ENCODE peak calls at places on chromosomes 6 and 20, in nine cellular contexts. T, C, S, R, V, Q, K, H and I are unnamed samples.

GRCh38 chr6:149078383-149078782 is 239.1 kb upstream of the TAB2 start:
- DNase-seq in T (no peak), C (no peak), S (no peak), R (no peak), V (no peak), Q (no peak), K (no peak), H (no peak), I (no peak)

GRCh38 chr6:75896526-75896925 is 147.5 kb downstream of the MYO6 start:
- DNase-seq in T (no peak), C (no peak), S (no peak), R (no peak), V (no peak), Q (no peak), K (no peak), H (no peak), I (no peak)

GRCh38 chr20:20699917-20700316 is 12.5 kb downstream of the RALGAPA2 start:
- DNase-seq in T (no peak), C (no peak), S (no peak), R (no peak), V (no peak), Q (no peak), K (no peak), H (no peak), I (no peak)

GRCh38 chr6:117555262-117555849 is 47.0 kb downstream of the GOPC start:
- DNase-seq in T (no peak), C (no peak), S (no peak), R (no peak), V (no peak), Q (no peak), K (no peak), H (no peak), I (no peak)

GRCh38 chr20:63740501-63741353 is 1.2 kb downstream of the SLC2A4RG start:
- DNase-seq in T (peak; percentile 76), C (peak; percentile 88), S (peak; percentile 98), R (peak; percentile 91), V (peak; percentile 86), Q (peak; percentile 50), K (peak; percentile 74), H (peak; percentile 48), I (peak; percentile 89)

GRCh38 chr6:72669324-72669723 is 47.5 kb downstream of the KCNQ5 start:
- DNase-seq in T (no peak), C (no peak), S (no peak), R (no peak), V (no peak), Q (no peak), K (no peak), H (no peak), I (no peak)

GRCh38 chr20:29873946-29874345 is 1383.5 kb upstream of the DEFB115 start:
- DNase-seq in T (peak; percentile 56), C (peak; percentile 54), S (no peak), R (peak; percentile 14), V (peak; percentile 31), Q (peak; percentile 67), K (no peak), H (no peak), I (no peak)

GRCh38 chr6:152378154-152378553 is 259.0 kb downstream of the SYNE1 start:
- DNase-seq in T (no peak), C (no peak), S (no peak), R (no peak), V (no peak), Q (no peak), K (no peak), H (no peak), I (no peak)

GRCh38 chr6:42239736-42240375 is 22.2 kb upstream of the MRPS10 start:
- DNase-seq in T (no peak), C (no peak), S (no peak), R (no peak), V (no peak), Q (no peak), K (no peak), H (no peak), I (no peak)

GRCh38 chr20:57439432-57439831 is 48.2 kb downstream of the RBM38 start:
- DNase-seq in T (peak; percentile 55), C (no peak), S (peak; percentile 47), R (peak; percentile 72), V (no peak), Q (no peak), K (no peak), H (no peak), I (no peak)

GRCh38 chr6:17490724-17491123 is 97.3 kb downstream of the CAP2 start:
- DNase-seq in T (no peak), C (no peak), S (no peak), R (no peak), V (no peak), Q (no peak), K (no peak), H (no peak), I (no peak)

DNA sequence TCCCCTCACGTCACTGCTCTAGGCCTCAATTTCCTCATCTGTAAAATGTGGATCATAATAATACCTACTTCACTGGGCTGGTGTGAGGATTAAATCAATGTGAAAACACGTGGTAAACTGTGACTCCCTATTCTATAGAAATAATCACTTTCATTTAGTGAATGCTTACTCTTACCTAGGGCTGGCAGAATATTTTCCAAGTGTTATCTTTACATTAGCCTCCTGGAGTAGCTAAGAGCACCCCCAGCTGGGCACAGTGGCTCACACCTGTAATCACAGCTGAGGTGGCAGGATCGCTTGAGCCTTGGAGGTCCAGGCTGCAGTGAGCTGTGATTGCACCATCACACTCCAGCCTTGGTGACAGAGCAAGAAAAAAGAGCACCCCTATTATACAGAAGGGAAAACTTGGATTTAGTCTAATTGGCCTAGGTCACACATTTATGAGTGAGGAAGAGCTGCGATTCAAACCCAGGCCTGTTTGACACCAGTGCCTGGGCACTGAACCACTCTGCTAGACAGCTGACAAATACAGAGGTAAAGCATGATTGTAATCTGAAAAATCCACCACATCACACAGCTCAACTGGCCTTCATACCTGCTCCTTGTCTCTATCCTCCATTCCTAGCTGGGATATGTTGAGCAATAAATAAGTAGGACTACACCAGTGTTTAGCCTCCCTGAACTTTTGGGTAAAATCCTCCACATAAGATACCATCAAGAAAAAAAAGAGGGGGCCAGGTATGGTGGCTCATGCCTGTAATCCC is 1.4 kb upstream of the SNTA1 start:
- DNase-seq in T (no peak), C (no peak), S (no peak), R (peak; percentile 32), V (no peak), Q (peak; percentile 37), K (no peak), H (no peak), I (no peak)
- TF ChIP-seq CTCF in T (peak; percentile 42), C (no peak), S (no peak), R (peak; percentile 31), V (peak; percentile 29), Q (peak; percentile 10), K (no peak), H (peak; percentile 65), I (no peak)

DNA sequence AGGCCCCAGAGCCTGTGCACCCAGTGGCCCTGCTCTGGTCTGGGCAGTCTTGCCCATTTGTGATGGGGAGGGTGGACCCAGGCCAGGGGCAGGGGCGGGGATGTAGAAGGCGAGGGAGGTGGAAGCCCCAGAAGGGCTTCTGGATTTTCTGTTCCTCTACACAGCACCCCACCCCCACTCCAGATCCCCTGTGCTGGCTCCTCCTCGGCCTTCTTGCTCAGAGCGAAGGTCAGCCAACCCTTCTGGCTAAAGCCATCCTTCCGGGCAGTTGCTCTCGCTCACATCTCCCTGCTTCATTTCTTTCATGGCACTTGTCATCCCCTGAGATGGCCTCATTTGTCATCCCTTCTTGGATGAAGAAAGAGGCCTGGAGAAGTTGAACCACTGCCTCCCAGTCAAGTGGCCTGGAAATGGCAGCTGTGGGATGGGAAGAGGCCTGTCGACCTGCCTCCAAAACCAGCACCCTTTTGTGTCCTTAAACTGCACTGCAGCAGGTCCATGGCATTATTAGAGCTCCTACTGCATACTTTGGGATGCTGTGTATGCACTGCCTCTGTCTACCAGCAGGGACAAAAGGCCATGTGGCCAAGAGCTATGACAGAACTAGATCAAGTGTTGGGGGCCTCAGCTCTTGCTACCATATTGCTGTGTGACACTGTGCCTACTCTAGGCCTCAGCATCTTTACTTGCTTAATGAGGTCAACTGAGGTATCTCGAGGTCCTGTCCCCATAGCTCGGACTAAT is 19.9 kb downstream of the PEDS1 start:
- DNase-seq in T (no peak), C (no peak), S (no peak), R (peak; percentile 75), V (no peak), Q (no peak), K (no peak), H (no peak), I (no peak)
- TF ChIP-seq CTCF in T (no peak), C (peak; percentile 28), S (no peak), R (no peak), V (no peak), Q (no peak), K (no peak), H (peak; percentile 45), I (no peak)

DNA sequence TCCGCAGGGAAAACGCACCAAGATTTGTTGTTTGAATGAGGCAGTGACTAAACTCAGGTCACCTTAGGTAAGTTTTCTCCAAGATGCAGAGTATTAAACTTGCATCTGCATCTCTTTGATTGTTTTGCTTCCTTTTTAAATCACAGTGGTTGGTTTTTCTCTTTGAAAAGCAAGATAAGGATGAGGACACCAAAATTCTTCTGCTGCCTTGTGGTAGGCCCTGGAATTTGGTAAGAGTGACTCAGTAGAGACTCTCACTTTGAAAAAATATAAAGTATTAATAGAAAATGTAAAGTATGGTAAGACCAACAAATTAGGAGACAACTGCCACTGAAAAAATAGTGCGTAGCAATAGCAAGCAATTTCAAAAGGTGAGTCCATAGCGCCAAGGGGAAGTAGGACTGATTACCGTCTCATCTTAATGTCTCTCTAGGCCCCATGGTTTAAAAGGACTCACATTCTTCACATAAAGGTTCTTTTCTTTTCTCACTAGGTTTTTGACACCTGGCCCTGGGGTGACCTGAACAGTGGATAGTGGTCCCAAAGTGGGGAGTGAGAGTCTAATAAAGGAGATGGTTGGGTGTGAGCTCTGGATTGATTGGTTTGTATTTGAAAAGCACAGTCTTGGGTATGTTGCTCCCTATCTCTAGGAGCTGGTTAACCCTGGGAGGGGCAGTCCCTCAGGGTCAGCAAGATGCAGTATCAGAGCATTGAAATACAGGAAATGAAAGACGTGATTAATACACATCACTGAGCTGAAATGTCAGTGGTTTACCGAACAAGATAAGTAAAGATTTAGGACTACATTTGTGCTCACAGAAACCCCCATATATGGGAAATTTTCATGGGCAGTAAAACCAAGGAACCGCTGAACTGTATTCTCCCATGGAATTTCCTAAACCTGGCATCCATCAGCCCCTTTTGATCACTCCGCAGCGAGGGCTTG is 221.2 kb downstream of the SLC24A3 start:
- DNase-seq in T (no peak), C (no peak), S (no peak), R (no peak), V (peak; percentile 36), Q (no peak), K (no peak), H (no peak), I (no peak)
- TF ChIP-seq CTCF in T (no peak), C (no peak), S (no peak), R (no peak), V (no peak), Q (no peak), K (no peak), H (no peak), I (no peak)

DNA sequence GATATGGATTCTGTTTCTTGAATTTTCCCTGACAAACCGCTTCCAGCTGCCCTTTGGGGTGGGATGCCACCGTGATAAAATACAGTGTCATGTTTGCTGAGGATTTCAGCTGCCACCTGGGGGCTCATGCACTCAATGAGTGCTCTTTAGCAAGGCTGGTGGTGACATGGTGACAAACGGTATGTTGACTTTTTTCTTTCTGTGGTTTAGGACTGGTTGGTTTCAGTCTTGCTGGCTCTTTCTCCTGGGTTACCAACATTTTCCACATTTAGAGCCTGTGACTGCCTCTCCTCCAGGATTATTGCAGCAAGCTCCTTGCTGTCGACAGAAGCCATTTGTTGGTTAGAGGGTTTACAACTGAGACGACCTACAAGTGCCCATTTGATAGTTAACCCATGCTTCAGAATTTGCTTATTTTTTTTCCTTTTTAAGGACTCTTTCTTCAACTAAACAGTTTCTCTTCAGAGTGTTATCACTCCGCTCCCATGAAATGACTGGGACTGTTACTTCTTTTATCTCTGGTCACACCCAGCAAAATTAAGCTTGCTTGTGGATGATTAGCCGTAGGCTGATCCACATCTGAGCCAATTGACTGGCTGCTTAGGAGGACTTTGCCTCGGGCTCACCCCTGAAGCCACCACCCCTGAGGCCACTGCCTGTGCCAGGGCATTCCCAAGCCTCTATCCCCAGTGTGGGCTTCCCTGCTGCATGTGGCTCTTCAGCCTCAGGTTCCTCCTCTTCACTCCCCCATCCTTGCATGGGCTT is 48.4 kb upstream of the CDYL start:
- DNase-seq in T (no peak), C (no peak), S (no peak), R (no peak), V (peak; percentile 34), Q (peak; percentile 13), K (no peak), H (no peak), I (no peak)
- TF ChIP-seq CTCF in T (no peak), C (no peak), S (no peak), R (no peak), V (no peak), Q (no peak), K (no peak), H (no peak), I (no peak)